ENCODE peak calls at places on chromosomes 12 and 14, in six cellular contexts. J is CD8-positive, alpha-beta memory T cell; V is left lung; F is GM12865; E is HepG2; K is NT2/D1. A is an unnamed sample.

GRCh38 chr14:71711619-71712018 is 220.6 kb upstream of the RGS6 start:
- DNase-seq in V (no peak), K (peak; percentile 27), E (no peak), F (no peak), J (no peak), A (no peak)

GRCh38 chr12:104750061-104750460 is 208.0 kb downstream of the SLC41A2 start:
- DNase-seq in J (no peak), F (peak; percentile 63), K (no peak), E (no peak), V (peak; percentile 68), A (no peak)

GRCh38 chr12:85755760-85756159 is 80.4 kb downstream of the RASSF9 start:
- DNase-seq in K (no peak), J (no peak), F (no peak), V (no peak), E (no peak), A (no peak)

GRCh38 chr12:128298091-128298490 is 31.1 kb downstream of the TMEM132C start:
- DNase-seq in K (peak; percentile 50), V (no peak), F (no peak), E (no peak), J (no peak), A (no peak)

GRCh38 chr14:96576937-96577336 is 74.8 kb downstream of the PAPOLA start:
- DNase-seq in J (no peak), K (no peak), V (no peak), E (peak; percentile 10), F (no peak), A (no peak)

GRCh38 chr14:93186461-93186860 is 1.3 kb downstream of the LYSET start:
- DNase-seq in K (no peak), F (no peak), J (no peak), V (no peak), E (no peak), A (no peak)

GRCh38 chr14:92726135-92726932 is 22.1 kb downstream of the LGMN start:
- DNase-seq in F (no peak), E (no peak), K (no peak), V (peak; percentile 93), J (peak; percentile 35), A (no peak)

GRCh38 chr12:113056631-113057488 is at the start of gene DTX1:
- DNase-seq in K (peak; percentile 13), J (peak; percentile 27), F (no peak), V (no peak), E (no peak), A (peak; percentile 53)

GRCh38 chr12:79591988-79592387 is 98.8 kb downstream of the PAWR start:
- DNase-seq in J (no peak), K (no peak), F (no peak), E (no peak), V (no peak), A (no peak)

GRCh38 chr12:42024495-42024830 is 120.2 kb downstream of the GXYLT1 start:
- DNase-seq in K (no peak), V (no peak), E (no peak), J (no peak), F (no peak), A (no peak)

GRCh38 chr14:32102152-32102787 is 25.2 kb downstream of the ARHGAP5 start:
- DNase-seq in E (no peak), J (no peak), F (peak; percentile 65), V (no peak), K (no peak), A (no peak)

GRCh38 chr12:58296818-58297217 is 355.5 kb downstream of the ATP23 start:
- DNase-seq in E (no peak), J (no peak), F (no peak), V (no peak), K (no peak), A (no peak)

GRCh38 chr14:54261283-54261682 is 135.5 kb upstream of the CDKN3 start:
- DNase-seq in E (no peak), V (no peak), F (no peak), K (no peak), J (no peak), A (no peak)

GRCh38 chr12:113103756-113104450 is 31.7 kb downstream of the RASAL1 start:
- DNase-seq in J (peak; percentile 57), K (peak; percentile 63), E (peak; percentile 27), F (no peak), V (no peak), A (no peak)

GRCh38 chr14:87934185-87934584 is 58.8 kb downstream of the GALC start:
- DNase-seq in J (no peak), V (no peak), K (no peak), F (peak; percentile 12), E (no peak), A (peak; percentile 8)

GRCh38 chr14:54806616-54807015 is 96.0 kb downstream of the GCH1 start:
- DNase-seq in V (no peak), K (no peak), J (no peak), E (no peak), F (no peak), A (no peak)

GRCh38 chr12:94174576-94174975 is 26.2 kb downstream of the PLXNC1 start:
- DNase-seq in K (no peak), V (peak; percentile 75), J (peak; percentile 22), F (peak; percentile 75), E (no peak), A (no peak)

GRCh38 chr14:78752789-78753188 is 582.6 kb downstream of the NRXN3 start:
- DNase-seq in F (peak; percentile 57), E (no peak), J (no peak), K (no peak), V (no peak), A (no peak)

GRCh38 chr14:36021926-36022325 is 154.6 kb downstream of the PTCSC3 start:
- DNase-seq in J (no peak), V (no peak), E (no peak), F (no peak), K (no peak), A (no peak)

GRCh38 chr14:63245893-63246292 is 41.6 kb downstream of the RHOJ start:
- DNase-seq in F (no peak), J (no peak), K (no peak), V (no peak), E (no peak), A (peak; percentile 49)

GRCh38 chr12:34604631-34605509 is 582.6 kb downstream of the ALG10 start:
- DNase-seq in E (no peak), F (no peak), V (no peak), K (no peak), J (no peak), A (no peak)

GRCh38 chr12:57047981-57048380 is 1.9 kb downstream of the MYO1A start:
- DNase-seq in K (no peak), E (no peak), F (no peak), J (no peak), V (no peak), A (no peak)

GRCh38 chr14:71070169-71070568 is 162.9 kb downstream of the PCNX1 start:
- DNase-seq in V (no peak), E (no peak), K (no peak), F (no peak), J (no peak), A (no peak)

GRCh38 chr14:31022386-31022785 is 3.1 kb upstream of the AP4S1 start:
- DNase-seq in K (no peak), J (no peak), E (no peak), V (no peak), F (no peak), A (no peak)

GRCh38 chr14:65387171-65387570 is 25.4 kb upstream of the FUT8 start:
- DNase-seq in F (no peak), V (no peak), K (no peak), J (no peak), E (no peak), A (no peak)

GRCh38 chr12:75483411-75483810 is 2.9 kb downstream of the GLIPR1 start:
- DNase-seq in K (no peak), J (no peak), V (no peak), E (no peak), F (no peak), A (no peak)
- H3K4me3 ChIP-seq in K (no peak overlapping the region), J (peak overlapping the region; percentile 50), V (no peak overlapping the region), E (no peak overlapping the region), F (peak overlapping the region; percentile 85), A (no peak overlapping the region)

DNA sequence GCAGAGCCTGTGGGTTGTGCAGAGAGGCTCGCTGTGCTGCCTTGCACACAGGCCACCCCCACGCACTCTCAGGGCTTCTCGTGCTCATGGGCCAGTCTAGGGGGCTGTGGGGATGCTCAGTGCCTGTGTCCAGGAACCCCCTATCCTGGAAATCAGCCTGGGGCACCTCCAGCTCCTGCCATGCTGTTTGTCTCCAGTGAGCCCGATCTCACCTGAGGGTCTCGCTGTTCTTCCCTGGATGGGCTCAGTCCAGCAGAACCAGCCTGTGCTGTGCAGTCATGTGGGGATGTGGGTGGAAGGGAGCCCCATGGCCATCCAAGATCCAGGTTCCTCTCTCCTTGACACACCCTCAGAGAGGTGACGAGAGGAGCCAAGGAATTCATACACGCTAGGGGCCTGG is 26.7 kb downstream of the SERPINA1 start:
- DNase-seq in V (no peak), E (no peak), J (no peak), K (no peak), F (no peak), A (no peak)
- H3K4me3 ChIP-seq in V (no peak overlapping the region), E (no peak overlapping the region), J (no peak overlapping the region), K (no peak overlapping the region), F (no peak overlapping the region), A (no peak overlapping the region)

GRCh38 chr12:130873825-130874224 is 2.0 kb downstream of the RAN start:
- DNase-seq in J (no peak), E (no peak), V (no peak), K (no peak), F (peak; percentile 64), A (no peak)
- H3K4me3 ChIP-seq in J (no peak overlapping the region), E (peak overlapping the region; percentile 78), V (no peak overlapping the region), K (peak overlapping the region; percentile 92), F (peak overlapping the region; percentile 96), A (peak overlapping the region; percentile 77)

GRCh38 chr14:100566586-100566985 is 20.6 kb downstream of the BEGAIN start:
- DNase-seq in V (no peak), K (no peak), F (no peak), J (no peak), E (no peak), A (no peak)

GRCh38 chr14:100568164-100568997 is 18.8 kb downstream of the BEGAIN start:
- DNase-seq in E (no peak), V (no peak), F (no peak), J (no peak), K (no peak), A (no peak)

GRCh38 chr14:100567009-100567876 is 20.0 kb downstream of the BEGAIN start:
- DNase-seq in V (no peak), E (no peak), K (no peak), J (no peak), F (no peak), A (no peak)

GRCh38 chr14:100568998-100569733 is 18.1 kb downstream of the BEGAIN start:
- DNase-seq in F (no peak), K (no peak), J (no peak), V (no peak), E (no peak), A (no peak)

GRCh38 chr14:100567877-100568163 is 19.4 kb downstream of the BEGAIN start:
- DNase-seq in J (no peak), E (no peak), K (no peak), V (no peak), F (no peak), A (no peak)
- H3K4me3 ChIP-seq in J (no peak overlapping the region), E (no peak overlapping the region), K (peak overlapping the region; percentile 42), V (no peak overlapping the region), F (no peak overlapping the region), A (peak overlapping the region; percentile 40)

GRCh38 chr14:22518073-22518472 is 71.0 kb downstream of the DAD1 start:
- DNase-seq in V (no peak), F (no peak), J (no peak), K (peak; percentile 75), E (no peak), A (no peak)
- H3K4me3 ChIP-seq in V (no peak overlapping the region), F (no peak overlapping the region), J (peak overlapping the region; percentile 44), K (no peak overlapping the region), E (no peak overlapping the region), A (no peak overlapping the region)

A was measured in WERI-Rb-1.